ENCODE peak calls at places on chromosomes 11 and 22, in four cellular contexts. J is activated CD4-positive, alpha-beta T cell treated with anti-CD3 and anti-CD28 coated beads, Interleukin-2, amount 50 U/mL, for 24 hours; W is dorsolateral prefrontal cortex; E is glomerular endothelial cell. O is an unnamed sample.

GRCh38 chr11:2305140-2305861 is 3.5 kb downstream of the TSPAN32 start:
- DNase-seq in J (peak; percentile 76), W (peak; percentile 85), E (peak; percentile 5), O (peak; percentile 57)

GRCh38 chr11:47797633-47798032 is 30.5 kb upstream of the FNBP4 start:
- DNase-seq in E (peak; percentile 12), J (no peak), W (no peak), O (no peak)

GRCh38 chr22:37855462-37855861 is 6.2 kb downstream of the EIF3L start:
- DNase-seq in E (no peak), W (no peak), J (no peak), O (no peak)

GRCh38 chr11:130340671-130341319 is 26.1 kb upstream of the ZBTB44 start:
- DNase-seq in E (no peak), W (no peak), J (no peak), O (no peak)

GRCh38 chr11:117005758-117006157 is 92.5 kb downstream of the SIK3 start:
- DNase-seq in E (no peak), J (no peak), W (no peak), O (no peak)

GRCh38 chr11:69808708-69809107 is 10.5 kb downstream of the FGF3 start:
- DNase-seq in E (no peak), W (no peak), J (no peak), O (no peak)

GRCh38 chr11:1834132-1834610 is 619 bp upstream of the SYT8 start:
- DNase-seq in W (no peak), E (no peak), J (no peak), O (no peak)

GRCh38 chr11:63602296-63602695 is 11.9 kb downstream of the PLAAT3 start:
- DNase-seq in E (no peak), W (no peak), J (no peak), O (no peak)

GRCh38 chr11:2265854-2266585 is 4.4 kb downstream of the ASCL2 start:
- DNase-seq in E (no peak), W (peak; percentile 24), J (no peak), O (no peak)

GRCh38 chr11:75853971-75854370 is 39.0 kb downstream of the UVRAG start:
- DNase-seq in E (no peak), W (no peak), J (no peak), O (no peak)

GRCh38 chr11:17811416-17811815 is 76.8 kb downstream of the KCNC1 start:
- DNase-seq in J (no peak), E (no peak), W (no peak), O (no peak)

GRCh38 chr22:17201285-17201945 is 17.8 kb downstream of the ADA2 start:
- DNase-seq in J (no peak), W (no peak), E (no peak), O (no peak)

GRCh38 chr11:118956847-118957469 is 860 bp downstream of the UPK2 start:
- DNase-seq in E (no peak), J (no peak), W (no peak), O (no peak)

GRCh38 chr22:47645450-47645914 is 883.0 kb downstream of the TBC1D22A start:
- DNase-seq in W (no peak), J (no peak), E (no peak), O (no peak)

GRCh38 chr11:12285106-12285505 is 92.3 kb upstream of the PARVA start:
- DNase-seq in W (no peak), E (no peak), J (no peak), O (no peak)

GRCh38 chr22:40479126-40479800 is 108.9 kb downstream of the SGSM3 start:
- DNase-seq in W (no peak), E (no peak), J (no peak), O (no peak)

GRCh38 chr11:44899959-44900358 is 50.7 kb downstream of the TP53I11 start:
- DNase-seq in E (peak; percentile 39), W (no peak), J (no peak), O (peak; percentile 24)

GRCh38 chr22:32517488-32517887 is 42.9 kb downstream of the FBXO7 start:
- DNase-seq in W (no peak), E (no peak), J (no peak), O (no peak)

GRCh38 chr11:9562716-9563115 is 10.8 kb upstream of the WEE1 start:
- DNase-seq in J (no peak), W (no peak), E (no peak), O (peak; percentile 54)

GRCh38 chr11:84969103-84969502 is 658.0 kb downstream of the DLG2 start:
- DNase-seq in E (no peak), W (no peak), J (no peak), O (no peak)

GRCh38 chr11:17267576-17267975 is 9.0 kb upstream of the NUCB2 start:
- DNase-seq in W (no peak), E (no peak), J (no peak), O (no peak)

GRCh38 chr11:113521737-113522517 is 46.7 kb upstream of the DRD2 start:
- DNase-seq in E (no peak), W (no peak), J (no peak), O (no peak)

GRCh38 chr22:35517769-35518530 is 22.7 kb upstream of the RASD2 start:
- DNase-seq in J (no peak), W (no peak), E (no peak), O (no peak)

GRCh38 chr11:8689726-8690255 is 7.2 kb downstream of the RPL27A start:
- DNase-seq in E (no peak), W (no peak), J (no peak), O (no peak)

GRCh38 chr22:21012446-21013407 is 2.2 kb upstream of the P2RX6 start:
- DNase-seq in W (no peak), E (no peak), J (no peak), O (no peak)

GRCh38 chr11:130609121-130610035 is 160.9 kb downstream of the ADAMTS15 start:
- DNase-seq in E (no peak), W (no peak), J (no peak), O (no peak)

GRCh38 chr22:40396882-40397281 is 26.5 kb downstream of the SGSM3 start:
- DNase-seq in W (no peak), J (no peak), E (peak; percentile 73), O (no peak)

GRCh38 chr11:67160872-67161783 is 42.1 kb downstream of the KDM2A start:
- DNase-seq in W (no peak), J (no peak), E (no peak), O (peak; percentile 14)